ENCODE peak calls at places on chromosome 16, in nine cellular contexts. R is A549; D is fibroblast of mammary gland; G is activated CD8-positive, alpha-beta memory T cell treated with anti-CD3 and anti-CD28 coated beads for 4 hours; J is H7; X is CMK; Y is stimulated activated naive CD8-positive, alpha-beta T cell treated with anti-CD3 and anti-CD28 coated beads, Interleukin-15, Interleukin-2, amounts not matched to agents 100 U/mL and 50 U/mL, for 24 hours; K is mucosa of descending colon; P is neural crest cell. U is an unnamed sample.

GRCh38 chr16:82016268-82016667 is 5.0 kb upstream of the SDR42E1 start:
- DNase-seq in R (peak), D (peak), G (no peak), J (peak), X (peak), Y (no peak), K (peak), P (no peak), U (peak)

GRCh38 chr16:51402239-51402638 is 251.2 kb upstream of the SALL1 start:
- DNase-seq in R (no peak), D (no peak), G (no peak), J (no peak), X (no peak), Y (no peak), K (no peak), P (no peak), U (no peak)

GRCh38 chr16:57738844-57739243 is 3.3 kb downstream of the KATNB1 start:
- DNase-seq in R (no peak), D (no peak), G (no peak), J (no peak), X (no peak), Y (no peak), K (no peak), P (no peak), U (no peak)

GRCh38 chr16:19084879-19085278 is 17.5 kb downstream of the COQ7 start:
- DNase-seq in R (no peak), D (no peak), G (no peak), J (no peak), X (no peak), Y (no peak), K (no peak), P (no peak), U (no peak)

GRCh38 chr16:66954097-66954659 is 6.9 kb upstream of the CES3 start:
- DNase-seq in R (peak), D (peak), G (peak), J (peak), X (peak), Y (peak), K (peak), P (peak), U (peak)

GRCh38 chr16:11259655-11260595 is 3.9 kb upstream of the SOCS1 start:
- DNase-seq in R (no peak), D (no peak), G (no peak), J (no peak), X (no peak), Y (no peak), K (no peak), P (no peak), U (no peak)

GRCh38 chr16:2159052-2159838 is 3.7 kb downstream of the TRAF7 start:
- DNase-seq in R (peak), D (peak), G (no peak), J (no peak), X (no peak), Y (no peak), K (peak), P (no peak), U (no peak)

GRCh38 chr16:85399583-85400284 is 213.4 kb upstream of the GSE1 start:
- DNase-seq in R (no peak), D (no peak), G (no peak), J (no peak), X (no peak), Y (no peak), K (no peak), P (no peak), U (no peak)

GRCh38 chr16:2148714-2149629 is 547 bp downstream of the RAB26 start:
- DNase-seq in R (peak), D (peak), G (no peak), J (peak), X (no peak), Y (peak), K (peak), P (no peak), U (peak)

GRCh38 chr16:66832661-66833305 is 2.0 kb upstream of the NAE1 start:
- DNase-seq in R (no peak), D (peak), G (no peak), J (no peak), X (no peak), Y (no peak), K (no peak), P (no peak), U (peak)

GRCh38 chr16:17647879-17648649 is 177.3 kb upstream of the XYLT1 start:
- DNase-seq in R (no peak), D (peak), G (no peak), J (no peak), X (no peak), Y (no peak), K (no peak), P (no peak), U (no peak)

GRCh38 chr16:68790130-68790761 is 53.1 kb upstream of the TANGO6 start:
- DNase-seq in R (peak), D (peak), G (no peak), J (peak), X (no peak), Y (no peak), K (no peak), P (no peak), U (no peak)

GRCh38 chr16:86383488-86384262 is 126.7 kb upstream of the FOXF1 start:
- DNase-seq in R (peak), D (peak), G (no peak), J (no peak), X (no peak), Y (no peak), K (peak), P (no peak), U (peak)

GRCh38 chr16:11151156-11151904 is 104.7 kb downstream of the SOCS1 start:
- DNase-seq in R (no peak), D (no peak), G (no peak), J (no peak), X (no peak), Y (no peak), K (no peak), P (no peak), U (no peak)

GRCh38 chr16:47258874-47259461 is 115.2 kb upstream of the NETO2 start:
- DNase-seq in R (peak), D (peak), G (no peak), J (peak), X (peak), Y (peak), K (peak), P (no peak), U (peak)

GRCh38 chr16:74577882-74578366 is 29.0 kb downstream of the GLG1 start:
- DNase-seq in R (no peak), D (peak), G (no peak), J (no peak), X (no peak), Y (no peak), K (no peak), P (no peak), U (no peak)

GRCh38 chr16:57589374-57589773 is 39.1 kb upstream of the ADGRG1 start:
- DNase-seq in R (no peak), D (no peak), G (no peak), J (no peak), X (no peak), Y (no peak), K (no peak), P (no peak), U (peak)

GRCh38 chr16:57562669-57563486 is 20.4 kb downstream of the ADGRG5 start:
- DNase-seq in R (no peak), D (no peak), G (no peak), J (peak), X (no peak), Y (no peak), K (no peak), P (no peak), U (no peak)

GRCh38 chr16:14003119-14003570 is 68.0 kb upstream of the MRTFB start:
- DNase-seq in R (no peak), D (peak), G (no peak), J (peak), X (peak), Y (no peak), K (peak), P (peak), U (peak)

GRCh38 chr16:55370762-55371482 is 46.9 kb downstream of the IRX6 start:
- DNase-seq in R (peak), D (peak), G (no peak), J (peak), X (no peak), Y (peak), K (peak), P (peak), U (peak)

GRCh38 chr16:86491643-86492030 is 18.7 kb upstream of the FOXF1 start:
- DNase-seq in R (no peak), D (no peak), G (no peak), J (no peak), X (no peak), Y (no peak), K (no peak), P (no peak), U (no peak)

GRCh38 chr16:73792199-73793108 is 504.2 kb upstream of the PSMD7 start:
- DNase-seq in R (no peak), D (no peak), G (no peak), J (no peak), X (no peak), Y (no peak), K (no peak), P (no peak), U (no peak)

GRCh38 chr16:24845726-24846547 is at the start of gene SLC5A11:
- DNase-seq in R (no peak), D (no peak), G (no peak), J (peak), X (no peak), Y (no peak), K (no peak), P (no peak), U (no peak)

GRCh38 chr16:23524001-23524400 is 13.7 kb upstream of the GGA2 start:
- DNase-seq in R (no peak), D (no peak), G (no peak), J (no peak), X (no peak), Y (no peak), K (no peak), P (no peak), U (no peak)

GRCh38 chr16:52456368-52456767 is 90.6 kb downstream of the TOX3 start:
- DNase-seq in R (no peak), D (no peak), G (no peak), J (peak), X (no peak), Y (no peak), K (no peak), P (no peak), U (no peak)

GRCh38 chr16:20744922-20745440 is 3.4 kb upstream of the THUMPD1 start:
- DNase-seq in R (no peak), D (no peak), G (no peak), J (no peak), X (peak), Y (no peak), K (no peak), P (no peak), U (peak)

GRCh38 chr16:89506113-89506504 is 2.1 kb upstream of the SPG7 start:
- DNase-seq in R (no peak), D (peak), G (no peak), J (no peak), X (no peak), Y (no peak), K (no peak), P (no peak), U (no peak)

GRCh38 chr16:80103463-80103862 is 437.3 kb upstream of the DYNLRB2 start:
- DNase-seq in R (no peak), D (no peak), G (no peak), J (no peak), X (no peak), Y (no peak), K (no peak), P (no peak), U (no peak)

GRCh38 chr16:81668243-81669097 is 110.6 kb upstream of the PLCG2 start:
- DNase-seq in R (no peak), D (no peak), G (no peak), J (peak), X (no peak), Y (no peak), K (no peak), P (no peak), U (no peak)

GRCh38 chr16:6031567-6031966 is 934.0 kb upstream of the EEF2KMT start:
- DNase-seq in R (no peak), D (no peak), G (no peak), J (no peak), X (no peak), Y (no peak), K (no peak), P (no peak), U (no peak)

GRCh38 chr16:86578056-86578455 is 293 bp upstream of the FOXL1 start:
- DNase-seq in R (no peak), D (peak), G (no peak), J (peak), X (no peak), Y (no peak), K (peak), P (no peak), U (no peak)

U was measured in K562.